ENCODE peak calls at places on chromosome 22, in six cellular contexts. One of them, this sample, is unnamed.

GRCh38 chr22:33076368-33076767 is 18.2 kb upstream of the SYN3 start:
- DNase-seq in body of pancreas: no peak
- DNase-seq in stimulated activated CD8-positive, alpha-beta memory T cell treated with anti-CD3 and anti-CD28 coated beads, Interleukin-4, amount 100 ng/mL, for 24 hours: no peak
- DNase-seq in ELF-1: no peak
- DNase-seq in choroid plexus epithelial cell: peak; percentile 9
- DNase-seq in NCI-H748 treated with DMSO at 0.1 percent for 48 hours: no peak
- DNase-seq in this sample: no peak

GRCh38 chr22:30490399-30490798 is 15.1 kb downstream of the SEC14L4 start:
- DNase-seq in body of pancreas: no peak
- DNase-seq in stimulated activated CD8-positive, alpha-beta memory T cell treated with anti-CD3 and anti-CD28 coated beads, Interleukin-4, amount 100 ng/mL, for 24 hours: no peak
- DNase-seq in ELF-1: peak; percentile 49
- DNase-seq in choroid plexus epithelial cell: peak; percentile 4
- DNase-seq in NCI-H748 treated with DMSO at 0.1 percent for 48 hours: no peak
- DNase-seq in this sample: no peak

GRCh38 chr22:22811016-22812009 is 76.3 kb upstream of the IGLL5 start:
- DNase-seq in body of pancreas: no peak
- DNase-seq in stimulated activated CD8-positive, alpha-beta memory T cell treated with anti-CD3 and anti-CD28 coated beads, Interleukin-4, amount 100 ng/mL, for 24 hours: no peak
- DNase-seq in ELF-1: no peak
- DNase-seq in choroid plexus epithelial cell: no peak
- DNase-seq in NCI-H748 treated with DMSO at 0.1 percent for 48 hours: no peak
- DNase-seq in this sample: no peak

GRCh38 chr22:27585141-27585540 is 216.4 kb downstream of the MN1 start:
- DNase-seq in body of pancreas: no peak
- DNase-seq in stimulated activated CD8-positive, alpha-beta memory T cell treated with anti-CD3 and anti-CD28 coated beads, Interleukin-4, amount 100 ng/mL, for 24 hours: no peak
- DNase-seq in ELF-1: no peak
- DNase-seq in choroid plexus epithelial cell: no peak
- DNase-seq in NCI-H748 treated with DMSO at 0.1 percent for 48 hours: no peak
- DNase-seq in this sample: no peak

GRCh38 chr22:23108324-23109078 is 33.3 kb downstream of the RSPH14 start:
- DNase-seq in body of pancreas: no peak
- DNase-seq in stimulated activated CD8-positive, alpha-beta memory T cell treated with anti-CD3 and anti-CD28 coated beads, Interleukin-4, amount 100 ng/mL, for 24 hours: no peak
- DNase-seq in ELF-1: no peak
- DNase-seq in choroid plexus epithelial cell: no peak
- DNase-seq in NCI-H748 treated with DMSO at 0.1 percent for 48 hours: no peak
- DNase-seq in this sample: no peak

GRCh38 chr22:27405672-27406388 is 395.7 kb downstream of the MN1 start:
- DNase-seq in body of pancreas: peak; percentile 77
- DNase-seq in stimulated activated CD8-positive, alpha-beta memory T cell treated with anti-CD3 and anti-CD28 coated beads, Interleukin-4, amount 100 ng/mL, for 24 hours: no peak
- DNase-seq in ELF-1: peak; percentile 86
- DNase-seq in choroid plexus epithelial cell: peak; percentile 60
- DNase-seq in NCI-H748 treated with DMSO at 0.1 percent for 48 hours: peak; percentile 3
- DNase-seq in this sample: no peak

GRCh38 chr22:32986773-32987050 is 71.5 kb downstream of the SYN3 start:
- DNase-seq in body of pancreas: no peak
- DNase-seq in stimulated activated CD8-positive, alpha-beta memory T cell treated with anti-CD3 and anti-CD28 coated beads, Interleukin-4, amount 100 ng/mL, for 24 hours: no peak
- DNase-seq in ELF-1: no peak
- DNase-seq in choroid plexus epithelial cell: no peak
- DNase-seq in NCI-H748 treated with DMSO at 0.1 percent for 48 hours: no peak
- DNase-seq in this sample: no peak

GRCh38 chr22:40426671-40427070 is 56.3 kb downstream of the SGSM3 start:
- DNase-seq in body of pancreas: no peak
- DNase-seq in stimulated activated CD8-positive, alpha-beta memory T cell treated with anti-CD3 and anti-CD28 coated beads, Interleukin-4, amount 100 ng/mL, for 24 hours: no peak
- DNase-seq in ELF-1: no peak
- DNase-seq in choroid plexus epithelial cell: no peak
- DNase-seq in NCI-H748 treated with DMSO at 0.1 percent for 48 hours: no peak
- DNase-seq in this sample: peak; percentile 74

GRCh38 chr22:39776295-39776694 is 117.3 kb downstream of the ENTHD1 start:
- DNase-seq in body of pancreas: no peak
- DNase-seq in stimulated activated CD8-positive, alpha-beta memory T cell treated with anti-CD3 and anti-CD28 coated beads, Interleukin-4, amount 100 ng/mL, for 24 hours: no peak
- DNase-seq in ELF-1: no peak
- DNase-seq in choroid plexus epithelial cell: no peak
- DNase-seq in NCI-H748 treated with DMSO at 0.1 percent for 48 hours: no peak
- DNase-seq in this sample: no peak

GRCh38 chr22:47658182-47658581 is 895.7 kb downstream of the TBC1D22A start:
- DNase-seq in body of pancreas: no peak
- DNase-seq in stimulated activated CD8-positive, alpha-beta memory T cell treated with anti-CD3 and anti-CD28 coated beads, Interleukin-4, amount 100 ng/mL, for 24 hours: no peak
- DNase-seq in ELF-1: no peak
- DNase-seq in choroid plexus epithelial cell: no peak
- DNase-seq in NCI-H748 treated with DMSO at 0.1 percent for 48 hours: no peak
- DNase-seq in this sample: no peak

GRCh38 chr22:30234786-30235470 is 11.6 kb downstream of the LIF start:
- DNase-seq in body of pancreas: peak; percentile 37
- DNase-seq in stimulated activated CD8-positive, alpha-beta memory T cell treated with anti-CD3 and anti-CD28 coated beads, Interleukin-4, amount 100 ng/mL, for 24 hours: no peak
- DNase-seq in ELF-1: peak; percentile 69
- DNase-seq in choroid plexus epithelial cell: peak; percentile 88
- DNase-seq in NCI-H748 treated with DMSO at 0.1 percent for 48 hours: no peak
- DNase-seq in this sample: no peak

GRCh38 chr22:16915711-16916110 is 90.5 kb upstream of the XKR3 start:
- DNase-seq in body of pancreas: no peak
- DNase-seq in stimulated activated CD8-positive, alpha-beta memory T cell treated with anti-CD3 and anti-CD28 coated beads, Interleukin-4, amount 100 ng/mL, for 24 hours: no peak
- DNase-seq in ELF-1: no peak
- DNase-seq in choroid plexus epithelial cell: no peak
- DNase-seq in NCI-H748 treated with DMSO at 0.1 percent for 48 hours: no peak
- DNase-seq in this sample: no peak